ENCODE peak calls at places on chromosomes 12 and 14, in six cellular contexts. One of them, this sample, is unnamed.

GRCh38 chr12:76890407-76891143 is 11.8 kb upstream of the CSRP2 start:
- DNase-seq in substantia nigra: no peak
- DNase-seq in neural progenitor cell: no peak
- DNase-seq in cardiac muscle cell: no peak
- DNase-seq in AG04450: no peak
- DNase-seq in adrenal gland: no peak
- DNase-seq in this sample: no peak

GRCh38 chr14:86915416-86915815 is 1077.6 kb downstream of the GALC start:
- DNase-seq in substantia nigra: no peak
- DNase-seq in neural progenitor cell: no peak
- DNase-seq in cardiac muscle cell: no peak
- DNase-seq in AG04450: no peak
- DNase-seq in adrenal gland: no peak
- DNase-seq in this sample: no peak

GRCh38 chr14:26448181-26448855 is 149.5 kb downstream of the NOVA1 start:
- DNase-seq in substantia nigra: no peak
- DNase-seq in neural progenitor cell: no peak
- DNase-seq in cardiac muscle cell: peak
- DNase-seq in AG04450: no peak
- DNase-seq in adrenal gland: no peak
- DNase-seq in this sample: peak

GRCh38 chr14:105914738-105915385 is 388.5 kb downstream of the TMEM121 start:
- DNase-seq in substantia nigra: no peak
- DNase-seq in neural progenitor cell: no peak
- DNase-seq in cardiac muscle cell: no peak
- DNase-seq in AG04450: no peak
- DNase-seq in adrenal gland: no peak
- DNase-seq in this sample: peak

GRCh38 chr12:121810833-121811433 is 7.1 kb downstream of the SETD1B start:
- DNase-seq in substantia nigra: no peak
- DNase-seq in neural progenitor cell: no peak
- DNase-seq in cardiac muscle cell: no peak
- DNase-seq in AG04450: no peak
- DNase-seq in adrenal gland: no peak
- DNase-seq in this sample: no peak

GRCh38 chr12:119758695-119759094 is 90.8 kb downstream of the PRKAB1 start:
- DNase-seq in substantia nigra: no peak
- DNase-seq in neural progenitor cell: no peak
- DNase-seq in cardiac muscle cell: no peak
- DNase-seq in AG04450: no peak
- DNase-seq in adrenal gland: no peak
- DNase-seq in this sample: no peak

GRCh38 chr14:23327947-23328744 is 6.9 kb downstream of the PABPN1 start:
- DNase-seq in substantia nigra: peak
- DNase-seq in neural progenitor cell: peak
- DNase-seq in cardiac muscle cell: peak
- DNase-seq in AG04450: peak
- DNase-seq in adrenal gland: peak
- DNase-seq in this sample: no peak

GRCh38 chr14:22513066-22513812 is 75.8 kb downstream of the DAD1 start:
- DNase-seq in substantia nigra: no peak
- DNase-seq in neural progenitor cell: no peak
- DNase-seq in cardiac muscle cell: no peak
- DNase-seq in AG04450: no peak
- DNase-seq in adrenal gland: no peak
- DNase-seq in this sample: no peak

GRCh38 chr14:61812347-61813100 is 50.3 kb downstream of the SNAPC1 start:
- DNase-seq in substantia nigra: peak
- DNase-seq in neural progenitor cell: peak
- DNase-seq in cardiac muscle cell: peak
- DNase-seq in AG04450: no peak
- DNase-seq in adrenal gland: no peak
- DNase-seq in this sample: no peak

GRCh38 chr14:91770185-91770584 is 38.3 kb upstream of the CATSPERB start:
- DNase-seq in substantia nigra: no peak
- DNase-seq in neural progenitor cell: no peak
- DNase-seq in cardiac muscle cell: no peak
- DNase-seq in AG04450: no peak
- DNase-seq in adrenal gland: no peak
- DNase-seq in this sample: no peak

GRCh38 chr14:29846339-29847129 is 81.1 kb downstream of the PRKD1 start:
- DNase-seq in substantia nigra: no peak
- DNase-seq in neural progenitor cell: no peak
- DNase-seq in cardiac muscle cell: no peak
- DNase-seq in AG04450: peak
- DNase-seq in adrenal gland: no peak
- DNase-seq in this sample: no peak

GRCh38 chr12:97464241-97465011 is 1.8 kb downstream of the RMST start:
- DNase-seq in substantia nigra: no peak
- DNase-seq in neural progenitor cell: peak
- DNase-seq in cardiac muscle cell: no peak
- DNase-seq in AG04450: no peak
- DNase-seq in adrenal gland: no peak
- DNase-seq in this sample: no peak

GRCh38 chr14:85530626-85531025 is 682 bp downstream of the FLRT2 start:
- DNase-seq in substantia nigra: no peak
- DNase-seq in neural progenitor cell: no peak
- DNase-seq in cardiac muscle cell: no peak
- DNase-seq in AG04450: no peak
- DNase-seq in adrenal gland: no peak
- DNase-seq in this sample: no peak
- H3K27ac ChIP-seq in substantia nigra: no peak
- H3K27ac ChIP-seq in neural progenitor cell: no peak
- H3K27ac ChIP-seq in cardiac muscle cell: no peak
- H3K27ac ChIP-seq in AG04450: peak
- H3K27ac ChIP-seq in adrenal gland: no peak
- H3K27ac ChIP-seq in this sample: no peak

GRCh38 chr14:77573964-77574363 is 42.5 kb downstream of the SPTLC2 start:
- DNase-seq in substantia nigra: no peak
- DNase-seq in neural progenitor cell: no peak
- DNase-seq in cardiac muscle cell: no peak
- DNase-seq in AG04450: no peak
- DNase-seq in adrenal gland: no peak
- DNase-seq in this sample: no peak
- H3K27ac ChIP-seq in substantia nigra: peak
- H3K27ac ChIP-seq in neural progenitor cell: no peak
- H3K27ac ChIP-seq in cardiac muscle cell: no peak
- H3K27ac ChIP-seq in AG04450: no peak
- H3K27ac ChIP-seq in adrenal gland: no peak
- H3K27ac ChIP-seq in this sample: no peak

GRCh38 chr12:46493352-46494209 is 121.0 kb upstream of the SLC38A2 start:
- DNase-seq in substantia nigra: no peak
- DNase-seq in neural progenitor cell: no peak
- DNase-seq in cardiac muscle cell: no peak
- DNase-seq in AG04450: no peak
- DNase-seq in adrenal gland: no peak
- DNase-seq in this sample: no peak
- H3K27ac ChIP-seq in substantia nigra: no peak
- H3K27ac ChIP-seq in neural progenitor cell: no peak
- H3K27ac ChIP-seq in cardiac muscle cell: peak
- H3K27ac ChIP-seq in AG04450: no peak
- H3K27ac ChIP-seq in adrenal gland: peak
- H3K27ac ChIP-seq in this sample: peak

DNA sequence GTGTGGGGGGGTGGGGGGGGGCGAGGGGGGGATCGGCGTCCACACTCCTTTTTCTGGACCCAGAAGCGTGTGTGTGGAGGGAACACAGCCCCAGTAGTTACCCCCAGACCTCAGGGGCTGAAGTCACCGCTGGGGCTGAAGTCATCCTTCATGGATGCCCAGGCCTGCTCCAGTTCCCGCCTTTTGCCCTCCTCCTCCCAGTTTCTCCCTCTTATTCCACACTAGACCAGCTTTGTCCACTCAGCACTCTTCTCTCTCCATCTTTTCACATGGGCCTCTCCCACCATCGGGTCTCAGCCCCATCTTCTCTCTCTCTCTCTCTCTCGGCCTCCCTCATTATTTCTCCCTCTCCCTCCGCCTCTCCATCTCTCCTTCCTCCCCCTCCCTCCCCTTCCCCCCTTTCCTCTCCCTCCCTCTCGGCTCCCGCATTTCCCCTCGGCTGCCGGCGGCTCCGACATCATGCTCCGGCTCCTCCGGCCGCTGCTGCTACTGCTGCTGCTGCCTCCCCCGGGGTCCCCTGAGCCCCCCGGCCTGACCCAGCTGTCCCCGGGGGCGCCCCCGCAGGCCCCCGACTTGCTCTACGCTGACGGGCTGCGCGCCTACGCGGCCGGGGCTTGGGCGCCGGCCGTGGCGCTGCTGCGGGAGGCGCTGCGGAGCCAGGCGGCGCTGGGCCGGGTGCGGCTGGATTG is at the start of gene P3H3:
- DNase-seq in substantia nigra: no peak
- DNase-seq in neural progenitor cell: peak
- DNase-seq in cardiac muscle cell: peak
- DNase-seq in AG04450: no peak
- DNase-seq in adrenal gland: no peak
- DNase-seq in this sample: no peak
- H3K27ac ChIP-seq in substantia nigra: peak
- H3K27ac ChIP-seq in neural progenitor cell: no peak
- H3K27ac ChIP-seq in cardiac muscle cell: peak
- H3K27ac ChIP-seq in AG04450: peak
- H3K27ac ChIP-seq in adrenal gland: no peak
- H3K27ac ChIP-seq in this sample: peak

GRCh38 chr12:95766356-95767019 is 24.1 kb downstream of the NTN4 start:
- DNase-seq in substantia nigra: no peak
- DNase-seq in neural progenitor cell: no peak
- DNase-seq in cardiac muscle cell: no peak
- DNase-seq in AG04450: no peak
- DNase-seq in adrenal gland: no peak
- DNase-seq in this sample: no peak
- H3K27ac ChIP-seq in substantia nigra: no peak
- H3K27ac ChIP-seq in neural progenitor cell: no peak
- H3K27ac ChIP-seq in cardiac muscle cell: no peak
- H3K27ac ChIP-seq in AG04450: no peak
- H3K27ac ChIP-seq in adrenal gland: no peak
- H3K27ac ChIP-seq in this sample: no peak

GRCh38 chr14:21227150-21227549 is 42.1 kb downstream of the HNRNPC start:
- DNase-seq in substantia nigra: no peak
- DNase-seq in neural progenitor cell: no peak
- DNase-seq in cardiac muscle cell: no peak
- DNase-seq in AG04450: no peak
- DNase-seq in adrenal gland: no peak
- DNase-seq in this sample: no peak

GRCh38 chr14:21229821-21230220 is 39.4 kb downstream of the HNRNPC start:
- DNase-seq in substantia nigra: no peak
- DNase-seq in neural progenitor cell: no peak
- DNase-seq in cardiac muscle cell: no peak
- DNase-seq in AG04450: no peak
- DNase-seq in adrenal gland: no peak
- DNase-seq in this sample: no peak

GRCh38 chr14:21227981-21228380 is 41.3 kb downstream of the HNRNPC start:
- DNase-seq in substantia nigra: no peak
- DNase-seq in neural progenitor cell: no peak
- DNase-seq in cardiac muscle cell: no peak
- DNase-seq in AG04450: no peak
- DNase-seq in adrenal gland: no peak
- DNase-seq in this sample: no peak

GRCh38 chr14:21231020-21231652 is 38.1 kb downstream of the HNRNPC start:
- DNase-seq in substantia nigra: no peak
- DNase-seq in neural progenitor cell: no peak
- DNase-seq in cardiac muscle cell: no peak
- DNase-seq in AG04450: no peak
- DNase-seq in adrenal gland: no peak
- DNase-seq in this sample: no peak

DNA sequence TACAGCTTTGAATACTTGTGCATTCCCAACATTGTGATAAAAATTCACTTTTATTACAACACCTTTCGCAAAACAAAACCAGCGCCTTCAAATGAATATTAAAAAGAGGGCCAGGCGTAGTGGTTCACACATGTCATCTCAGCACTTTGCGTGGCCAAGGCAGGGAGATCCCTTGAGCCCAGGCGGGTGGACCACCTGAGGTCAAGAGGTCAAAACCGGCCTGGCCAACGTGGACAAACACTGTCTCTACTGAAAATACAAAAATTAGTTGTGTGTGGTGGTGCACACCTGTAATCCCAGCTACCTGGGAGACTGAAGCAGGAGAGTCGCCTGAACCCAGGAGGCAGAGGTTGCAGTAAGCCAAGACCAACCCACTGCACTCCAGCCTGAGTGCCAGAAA is 42.8 kb downstream of the HNRNPC start:
- DNase-seq in substantia nigra: no peak
- DNase-seq in neural progenitor cell: no peak
- DNase-seq in cardiac muscle cell: no peak
- DNase-seq in AG04450: no peak
- DNase-seq in adrenal gland: no peak
- DNase-seq in this sample: no peak
- H3K27ac ChIP-seq in substantia nigra: no peak
- H3K27ac ChIP-seq in neural progenitor cell: no peak
- H3K27ac ChIP-seq in cardiac muscle cell: no peak
- H3K27ac ChIP-seq in AG04450: no peak
- H3K27ac ChIP-seq in adrenal gland: no peak
- H3K27ac ChIP-seq in this sample: no peak

This sample was measured in spleen.